ENCODE peak calls at places on chromosomes 4 and X, in ten cellular contexts. Z is mesothelial cell of epicardium, D is EH, P is retinal pigment epithelial cell, F is fibroblast of mammary gland, R is nephron progenitor cell, N is RWPE1, X is EL, K is iPS-NIHi11, L is HFF-Myc. O is an unnamed sample.

GRCh38 chrX:9465380-9466114 is 689 bp downstream of the TBL1X start:
- DNase-seq in D (peak; percentile 20), L (no peak), R (peak; percentile 29), Z (no peak), K (peak; percentile 17), X (no peak), F (no peak), P (no peak), N (no peak), O (peak; percentile 43)

GRCh38 chr4:109589605-109590004 is 29.6 kb downstream of the MCUB start:
- DNase-seq in F (no peak), K (no peak), N (no peak), D (no peak), Z (no peak), R (no peak), X (no peak), P (no peak), L (no peak), O (no peak)

GRCh38 chrX:12496343-12496742 is 294.9 kb upstream of the PRPS2 start:
- DNase-seq in N (no peak), L (no peak), F (no peak), Z (no peak), P (peak; percentile 37), X (no peak), K (no peak), R (no peak), D (no peak), O (no peak)

GRCh38 chr4:26122690-26123089 is 198.1 kb upstream of the RBPJ start:
- DNase-seq in D (no peak), P (no peak), X (no peak), K (no peak), N (no peak), R (no peak), Z (no peak), F (no peak), L (no peak), O (no peak)

GRCh38 chr4:6055030-6055429 is 36.8 kb upstream of the C4orf50 start:
- DNase-seq in L (no peak), P (no peak), K (no peak), X (no peak), D (no peak), Z (no peak), F (no peak), R (no peak), N (no peak), O (no peak)

GRCh38 chr4:2867758-2868491 is 24.3 kb downstream of the ADD1 start:
- DNase-seq in F (no peak), D (peak; percentile 49), Z (no peak), X (no peak), P (peak; percentile 21), R (no peak), L (no peak), N (no peak), K (peak; percentile 44), O (no peak)

GRCh38 chr4:167475951-167476350 is 241.7 kb upstream of the SPOCK3 start:
- DNase-seq in D (no peak), N (no peak), K (no peak), P (no peak), X (no peak), L (no peak), Z (no peak), F (no peak), R (no peak), O (no peak)

GRCh38 chr4:169774466-169775445 is 17.0 kb upstream of the HPF1 start:
- DNase-seq in Z (no peak), D (no peak), K (peak; percentile 42), N (no peak), F (no peak), L (no peak), P (no peak), X (no peak), R (peak; percentile 33), O (no peak)

GRCh38 chr4:41359069-41359769 is 102.5 kb downstream of the UCHL1 start:
- DNase-seq in P (no peak), N (no peak), R (peak; percentile 16), Z (no peak), L (no peak), K (peak; percentile 76), X (peak; percentile 34), D (no peak), F (no peak), O (no peak)

GRCh38 chr4:6909113-6909969 is at the start of gene TBC1D14:
- DNase-seq in K (peak; percentile 98), D (peak; percentile 86), Z (peak; percentile 81), R (peak; percentile 87), L (no peak), P (no peak), X (peak; percentile 83), F (peak; percentile 74), N (peak; percentile 85), O (peak; percentile 92)

GRCh38 chr4:54657194-54657555 is 582 bp upstream of the KIT start:
- DNase-seq in R (peak; percentile 41), K (no peak), F (no peak), D (no peak), P (no peak), Z (no peak), N (no peak), L (no peak), X (no peak), O (no peak)

O was measured in Karpas-422.